ENCODE peak calls at places on chromosome X, in four cellular contexts. One of them, this sample, is unnamed.

GRCh38 chrX:25003066-25003849 is 12.5 kb downstream of the ARX start:
- DNase-seq in NCI-H748 treated with DMSO at 0.1 percent for 48 hours: no peak
- DNase-seq in NCI-H146: no peak
- DNase-seq in body of pancreas: peak
- DNase-seq in this sample: no peak

GRCh38 chrX:53379747-53380146 is 42.7 kb downstream of the SMC1A start:
- DNase-seq in NCI-H748 treated with DMSO at 0.1 percent for 48 hours: no peak
- DNase-seq in NCI-H146: no peak
- DNase-seq in body of pancreas: no peak
- DNase-seq in this sample: no peak

GRCh38 chrX:69232945-69233344 is 67.7 kb upstream of the PJA1 start:
- DNase-seq in NCI-H748 treated with DMSO at 0.1 percent for 48 hours: peak
- DNase-seq in NCI-H146: peak
- DNase-seq in body of pancreas: no peak
- DNase-seq in this sample: no peak

GRCh38 chrX:19347916-19348315 is 4.2 kb downstream of the PDHA1 start:
- DNase-seq in NCI-H748 treated with DMSO at 0.1 percent for 48 hours: no peak
- DNase-seq in NCI-H146: no peak
- DNase-seq in body of pancreas: no peak
- DNase-seq in this sample: no peak

GRCh38 chrX:48645669-48646068 is 37.9 kb upstream of the WAS start:
- DNase-seq in NCI-H748 treated with DMSO at 0.1 percent for 48 hours: no peak
- DNase-seq in NCI-H146: no peak
- DNase-seq in body of pancreas: no peak
- DNase-seq in this sample: no peak

GRCh38 chrX:7889138-7889537 is 38.1 kb downstream of the PNPLA4 start:
- DNase-seq in NCI-H748 treated with DMSO at 0.1 percent for 48 hours: no peak
- DNase-seq in NCI-H146: no peak
- DNase-seq in body of pancreas: no peak
- DNase-seq in this sample: no peak

GRCh38 chrX:64580035-64580434 is 184.8 kb upstream of the MTMR8 start:
- DNase-seq in NCI-H748 treated with DMSO at 0.1 percent for 48 hours: no peak
- DNase-seq in NCI-H146: no peak
- DNase-seq in body of pancreas: no peak
- DNase-seq in this sample: no peak

GRCh38 chrX:35842657-35843056 is 44.5 kb downstream of the MAGEB16 start:
- DNase-seq in NCI-H748 treated with DMSO at 0.1 percent for 48 hours: no peak
- DNase-seq in NCI-H146: no peak
- DNase-seq in body of pancreas: no peak
- DNase-seq in this sample: no peak